ENCODE peak calls at places on chromosomes 4 and X, in nine cellular contexts. R is thoracic aorta; T is fibroblast of lung; F is islet precursor cell; L is activated T-cell treated with anti-CD3 and anti-CD28 coated beads, Interleukin-2, amount 50 U/mL, for 4 hours; Z is cardiac muscle cell; C is NCI-H1092; V is hypothalamus; N is iris pigment epithelial cell. K is an unnamed sample.

GRCh38 chr4:12846368-12846767 is 637.8 kb downstream of the RAB28 start:
- DNase-seq in N (no peak), V (no peak), C (no peak), L (no peak), R (no peak), Z (no peak), T (no peak), F (no peak), K (no peak)

GRCh38 chrX:48794340-48794920 is 7.4 kb upstream of the HDAC6 start:
- DNase-seq in T (no peak), V (no peak), L (no peak), Z (no peak), N (no peak), R (no peak), F (no peak), C (no peak), K (no peak)

GRCh38 chr4:98728433-98728832 is 70.0 kb upstream of the TSPAN5 start:
- DNase-seq in F (peak), Z (no peak), N (peak), R (no peak), L (no peak), T (peak), V (no peak), C (no peak), K (peak)

GRCh38 chrX:64204252-64204651 is 1.3 kb downstream of the AMER1 start:
- DNase-seq in F (peak), L (no peak), Z (no peak), V (peak), N (no peak), R (no peak), T (peak), C (no peak), K (no peak)

GRCh38 chrX:13688384-13688771 is 550 bp upstream of the RAB9A start:
- DNase-seq in L (no peak), N (no peak), T (no peak), Z (no peak), F (no peak), C (no peak), R (no peak), V (no peak), K (no peak)

GRCh38 chr4:128455076-128455345 is 167.4 kb upstream of the PGRMC2 start:
- DNase-seq in L (no peak), C (no peak), N (no peak), R (no peak), V (no peak), Z (no peak), F (no peak), T (no peak), K (no peak)

GRCh38 chr4:165288639-165289428 is 38.6 kb upstream of the MSMO1 start:
- DNase-seq in R (no peak), L (no peak), V (no peak), C (no peak), T (peak), N (peak), F (no peak), Z (no peak), K (peak)

GRCh38 chr4:102713096-102713495 is 47.7 kb downstream of the MANBA start:
- DNase-seq in Z (peak), L (no peak), C (no peak), N (peak), R (no peak), T (peak), V (no peak), F (no peak), K (peak)

GRCh38 chr4:87093443-87094123 is 126.8 kb downstream of the KLHL8 start:
- DNase-seq in T (peak), V (no peak), Z (peak), R (no peak), N (peak), F (peak), C (peak), L (peak), K (peak)

GRCh38 chr4:126375462-126376054 is 1060.8 kb downstream of the FAT4 start:
- DNase-seq in Z (no peak), F (no peak), N (no peak), T (peak), R (no peak), C (no peak), V (no peak), L (no peak), K (no peak)

GRCh38 chr4:72558655-72559054 is 10.4 kb downstream of the ADAMTS3 start:
- DNase-seq in V (no peak), N (no peak), C (no peak), Z (no peak), F (no peak), T (no peak), L (no peak), R (no peak), K (peak)

GRCh38 chr4:147578057-147578476 is 39.1 kb upstream of the TMEM184C start:
- DNase-seq in L (no peak), R (no peak), C (no peak), N (peak), T (peak), V (peak), Z (no peak), F (peak), K (peak)

GRCh38 chr4:19776021-19776459 is 475.7 kb upstream of the SLIT2 start:
- DNase-seq in Z (peak), N (peak), V (peak), L (no peak), F (peak), T (peak), R (no peak), C (peak), K (peak)